ENCODE peak calls at places on chromosome 4, in four cellular contexts. J is hepatocyte, C is GM20000, B is astrocyte of the spinal cord. F is an unnamed sample.

GRCh38 chr4:21363701-21364100 is 584.9 kb downstream of the KCNIP4 start:
- DNase-seq in J (no peak), C (no peak), B (no peak), F (no peak)

GRCh38 chr4:93203708-93204107 is 624.8 kb upstream of the ATOH1 start:
- DNase-seq in J (peak; percentile 6), C (no peak), B (no peak), F (no peak)

GRCh38 chr4:163542275-163542674 is 47.8 kb downstream of the TMA16 start:
- DNase-seq in J (no peak), C (no peak), B (peak; percentile 52), F (no peak)

GRCh38 chr4:76011700-76012387 is 4.5 kb upstream of the CXCL9 start:
- DNase-seq in J (peak; percentile 49), C (peak; percentile 63), B (peak; percentile 71), F (no peak)

GRCh38 chr4:7108660-7109059 is 40.8 kb upstream of the GRPEL1 start:
- DNase-seq in J (no peak), C (no peak), B (no peak), F (no peak)

GRCh38 chr4:173538903-173539445 is 8.9 kb upstream of the HAND2 start:
- DNase-seq in J (no peak), C (no peak), B (no peak), F (no peak)

GRCh38 chr4:123553279-123553678 is 156.7 kb downstream of the SPRY1 start:
- DNase-seq in J (no peak), C (no peak), B (no peak), F (no peak)

GRCh38 chr4:145623831-145624230 is 4.6 kb downstream of the MMAA start:
- DNase-seq in J (no peak), C (peak; percentile 19), B (peak; percentile 16), F (no peak)

GRCh38 chr4:13329340-13329850 is 154.7 kb downstream of the RAB28 start:
- DNase-seq in J (no peak), C (no peak), B (no peak), F (no peak)

GRCh38 chr4:159106636-159107035 is 3.8 kb downstream of the RAPGEF2 start:
- DNase-seq in J (no peak), C (no peak), B (peak; percentile 33), F (no peak)

DNA sequence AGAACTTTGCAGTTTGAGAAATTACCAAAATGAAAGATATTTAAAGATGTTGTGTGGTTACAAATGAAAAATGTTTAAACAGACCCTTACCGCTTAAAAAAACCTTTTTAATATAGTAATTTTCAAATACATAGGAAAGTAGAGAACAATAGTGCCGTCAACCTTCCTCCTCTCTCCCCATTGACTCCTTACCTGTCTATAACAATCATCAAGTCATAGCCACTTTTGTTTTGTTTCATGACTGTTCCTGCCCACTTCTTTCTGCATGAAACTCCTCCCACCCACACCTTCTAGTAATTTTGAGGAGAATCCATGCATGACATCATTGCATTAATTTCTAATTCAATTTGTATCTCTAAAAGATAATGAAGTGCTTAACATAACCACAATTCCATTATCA is 76.5 kb upstream of the ATP8A1 start:
- DNase-seq in J (no peak), C (no peak), B (no peak), F (no peak)
- TF ChIP-seq CTCF in J (no peak), C (no peak), B (no peak), F (no peak)

DNA sequence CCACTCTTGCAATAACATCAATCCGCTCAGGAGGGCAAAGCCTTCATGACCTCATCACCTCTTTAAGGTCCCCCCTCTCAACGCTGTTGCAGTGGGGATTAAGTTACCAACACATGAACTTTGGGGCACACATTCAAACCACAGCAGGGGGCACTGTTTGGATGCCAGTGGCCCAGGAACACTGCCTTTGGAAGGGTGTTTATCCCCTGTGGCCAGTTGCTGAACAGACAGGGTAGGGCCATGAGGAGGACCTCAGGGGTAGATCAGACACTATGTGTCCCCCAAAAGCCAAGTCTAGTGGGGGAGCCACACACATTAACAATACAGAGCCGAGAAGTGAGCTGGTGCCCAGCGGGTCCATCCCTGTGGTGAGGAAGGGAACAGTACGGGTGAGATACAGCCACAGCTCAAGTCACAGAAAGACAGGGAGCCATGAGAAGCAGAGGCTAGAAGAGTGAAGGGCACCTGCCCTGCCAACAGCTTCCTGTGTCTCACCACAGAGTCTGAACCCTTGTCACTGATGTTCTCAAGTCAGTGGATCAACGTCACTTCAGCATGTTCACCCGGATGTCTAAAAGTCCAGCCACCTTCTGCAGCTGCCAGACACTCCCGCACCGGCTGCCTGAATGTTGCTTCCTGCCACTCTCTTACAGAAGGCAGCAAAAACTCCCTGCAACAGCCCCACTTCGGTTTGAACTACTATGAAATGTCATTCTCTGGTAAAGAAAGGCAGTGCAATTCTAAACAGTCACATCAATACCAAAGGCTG is 19.9 kb upstream of the MXD4 start:
- DNase-seq in J (no peak), C (peak; percentile 67), B (no peak), F (no peak)
- TF ChIP-seq CTCF in J (no peak), C (no peak), B (peak; percentile 6), F (peak; percentile 16)

DNA sequence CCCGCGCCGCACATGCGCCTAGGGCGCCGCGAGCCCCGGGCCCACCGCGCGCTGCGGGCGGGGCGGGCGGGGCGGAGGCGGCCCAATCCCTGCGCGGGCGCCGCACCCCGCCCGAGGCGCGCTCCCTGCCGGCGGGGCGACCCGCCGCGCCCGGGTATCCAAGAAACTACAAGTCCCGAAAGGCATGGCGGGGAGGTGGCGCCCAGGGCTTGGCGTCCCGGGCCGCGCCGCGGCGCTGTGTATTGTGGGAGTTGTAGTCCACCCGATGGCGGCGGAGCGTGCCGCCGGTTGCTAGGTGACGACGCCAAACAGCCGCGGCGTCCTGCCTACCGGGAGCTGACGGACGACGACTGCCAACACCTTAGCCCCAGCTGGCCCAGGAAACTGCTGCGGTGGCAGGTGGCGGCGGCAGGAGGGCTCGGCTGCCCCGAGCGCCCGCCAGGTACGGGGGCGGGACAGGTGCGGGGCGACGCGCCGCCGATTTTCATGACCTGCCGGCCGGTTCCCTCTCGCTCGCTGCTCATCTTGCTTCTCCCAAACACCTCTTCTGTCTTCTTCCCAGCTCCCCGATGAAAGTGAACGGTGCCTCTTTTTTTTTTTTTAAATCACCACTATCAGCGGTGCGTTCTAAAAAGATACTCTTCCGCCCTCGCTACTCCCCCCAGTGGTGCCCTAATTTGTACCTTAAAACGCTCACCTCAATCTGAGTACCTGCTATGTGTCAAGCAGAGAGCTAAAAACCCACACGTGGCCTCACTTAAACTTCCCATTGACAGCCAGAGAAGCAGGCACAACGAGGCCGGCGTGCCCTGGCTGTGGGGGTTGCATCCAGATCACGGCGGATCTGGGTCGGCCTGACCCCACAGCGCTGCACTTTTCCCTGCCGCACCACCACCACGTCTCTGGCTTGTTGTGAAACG is at the start of gene CFAP99:
- DNase-seq in J (peak; percentile 98), C (peak; percentile 99), B (peak; percentile 94), F (peak; percentile 88)
- TF ChIP-seq CTCF in J (peak; percentile 16), C (no peak), B (peak; percentile 20), F (peak; percentile 31)

GRCh38 chr4:188113156-188113555 is 3.8 kb upstream of the TRIML2 start:
- DNase-seq in J (no peak), C (no peak), B (no peak), F (no peak)
- TF ChIP-seq CTCF in J (no peak), C (no peak), B (no peak), F (no peak)

DNA sequence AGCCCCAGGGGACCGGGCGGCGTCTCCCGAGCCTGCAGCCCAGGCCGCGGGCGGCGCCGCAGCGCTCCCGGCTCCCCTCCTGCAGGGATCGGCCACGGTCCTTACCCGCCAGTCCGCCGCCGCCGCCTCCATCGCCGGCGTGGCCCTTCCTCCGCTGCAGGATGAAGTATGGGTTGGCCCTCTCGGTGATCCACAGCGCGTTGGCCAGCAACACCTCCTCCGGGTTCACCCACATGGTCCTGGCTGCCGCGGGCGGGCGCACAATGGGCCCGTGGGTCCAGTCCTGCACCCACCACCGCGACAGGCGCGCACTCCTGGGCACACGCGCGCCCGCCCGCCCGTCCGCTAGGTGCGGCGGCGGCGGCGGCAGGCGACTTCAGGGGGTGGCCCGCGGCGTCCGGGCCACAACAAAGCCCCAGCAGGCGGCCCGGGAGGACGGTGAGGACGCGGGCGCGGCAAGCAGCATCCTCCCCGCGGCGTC is 334 bp downstream of the TBC1D9 start:
- DNase-seq in J (peak; percentile 70), C (peak; percentile 70), B (peak; percentile 59), F (no peak)
- TF ChIP-seq CTCF in J (no peak), C (no peak), B (no peak), F (no peak)

DNA sequence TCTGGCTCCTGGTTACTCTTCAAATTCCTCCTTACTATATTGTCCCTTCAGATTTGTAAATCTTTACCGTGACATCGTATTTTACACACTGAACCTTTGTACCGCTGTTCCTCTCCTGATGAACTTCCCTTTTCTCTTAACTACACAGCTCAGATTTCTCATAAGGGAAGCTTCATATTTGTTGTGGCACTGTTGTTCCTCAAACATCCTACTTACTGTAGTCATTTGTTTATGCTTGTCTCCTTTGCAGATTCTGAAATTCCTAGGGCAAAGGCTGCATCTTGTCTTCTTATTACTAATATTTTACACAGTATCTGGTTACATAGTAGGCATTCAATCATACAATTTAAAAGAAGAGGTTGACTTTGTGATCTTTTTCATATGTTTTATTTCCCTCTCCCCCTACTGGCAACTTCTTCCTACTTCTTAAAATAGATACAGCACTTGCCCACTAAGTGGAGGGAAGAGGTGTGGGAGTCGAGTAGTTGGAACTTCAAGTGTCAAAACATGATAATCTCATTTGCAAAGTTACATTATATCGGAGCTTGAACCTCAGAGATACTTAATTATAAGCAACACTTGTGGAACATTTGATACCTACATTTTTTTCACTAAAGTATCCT is 50.0 kb downstream of the TET2 start:
- DNase-seq in J (no peak), C (no peak), B (peak; percentile 31), F (no peak)
- TF ChIP-seq CTCF in J (no peak), C (no peak), B (peak; percentile 40), F (no peak)

GRCh38 chr4:6087669-6088068 is 69.4 kb upstream of the C4orf50 start:
- DNase-seq in J (peak; percentile 76), C (no peak), B (no peak), F (peak; percentile 41)
- TF ChIP-seq CTCF in J (peak; percentile 67), C (no peak), B (peak; percentile 22), F (peak; percentile 82)

GRCh38 chr4:176217510-176217909 is 22.1 kb upstream of the SPATA4 start:
- DNase-seq in J (no peak), C (no peak), B (no peak), F (no peak)
- TF ChIP-seq CTCF in J (no peak), C (no peak), B (no peak), F (peak; percentile 5)